ENCODE peak calls at places on chromosomes 3 and 15, in nine cellular contexts. One of them, this sample, is unnamed.

GRCh38 chr15:99976000-99976399 is 242.8 kb upstream of the LYSMD4 start:
- DNase-seq in ureter: no peak
- DNase-seq in fibroblast of lung: no peak
- DNase-seq in amniotic epithelial cell: no peak
- DNase-seq in cardiac muscle cell: no peak
- DNase-seq in activated CD8-positive, alpha-beta memory T cell treated with anti-CD3 and anti-CD28 coated beads, Interleukin-2, amount 50 U/mL, for 4 hours: no peak
- DNase-seq in AG08395: no peak
- DNase-seq in GM19239: no peak
- DNase-seq in NCI-H2081: no peak
- DNase-seq in this sample: no peak

GRCh38 chr3:18153571-18154173 is 271.5 kb downstream of the SATB1 start:
- DNase-seq in ureter: no peak
- DNase-seq in fibroblast of lung: peak
- DNase-seq in amniotic epithelial cell: peak
- DNase-seq in cardiac muscle cell: peak
- DNase-seq in activated CD8-positive, alpha-beta memory T cell treated with anti-CD3 and anti-CD28 coated beads, Interleukin-2, amount 50 U/mL, for 4 hours: no peak
- DNase-seq in AG08395: peak
- DNase-seq in GM19239: no peak
- DNase-seq in NCI-H2081: no peak
- DNase-seq in this sample: peak

GRCh38 chr3:100662113-100662823 is 47.0 kb upstream of the TFG start:
- DNase-seq in ureter: no peak
- DNase-seq in fibroblast of lung: peak
- DNase-seq in amniotic epithelial cell: peak
- DNase-seq in cardiac muscle cell: peak
- DNase-seq in activated CD8-positive, alpha-beta memory T cell treated with anti-CD3 and anti-CD28 coated beads, Interleukin-2, amount 50 U/mL, for 4 hours: no peak
- DNase-seq in AG08395: no peak
- DNase-seq in GM19239: no peak
- DNase-seq in NCI-H2081: no peak
- DNase-seq in this sample: peak

GRCh38 chr3:94210256-94210655 is 147.4 kb downstream of the NSUN3 start:
- DNase-seq in ureter: no peak
- DNase-seq in fibroblast of lung: no peak
- DNase-seq in amniotic epithelial cell: no peak
- DNase-seq in cardiac muscle cell: no peak
- DNase-seq in activated CD8-positive, alpha-beta memory T cell treated with anti-CD3 and anti-CD28 coated beads, Interleukin-2, amount 50 U/mL, for 4 hours: no peak
- DNase-seq in AG08395: no peak
- DNase-seq in GM19239: no peak
- DNase-seq in NCI-H2081: no peak
- DNase-seq in this sample: no peak

GRCh38 chr3:51311055-51311454 is 74.0 kb upstream of the MANF start:
- DNase-seq in ureter: no peak
- DNase-seq in fibroblast of lung: peak
- DNase-seq in amniotic epithelial cell: peak
- DNase-seq in cardiac muscle cell: peak
- DNase-seq in activated CD8-positive, alpha-beta memory T cell treated with anti-CD3 and anti-CD28 coated beads, Interleukin-2, amount 50 U/mL, for 4 hours: no peak
- DNase-seq in AG08395: peak
- DNase-seq in GM19239: no peak
- DNase-seq in NCI-H2081: no peak
- DNase-seq in this sample: peak

GRCh38 chr3:128491900-128492352 is 1.1 kb downstream of the GATA2 start:
- DNase-seq in ureter: no peak
- DNase-seq in fibroblast of lung: peak
- DNase-seq in amniotic epithelial cell: no peak
- DNase-seq in cardiac muscle cell: no peak
- DNase-seq in activated CD8-positive, alpha-beta memory T cell treated with anti-CD3 and anti-CD28 coated beads, Interleukin-2, amount 50 U/mL, for 4 hours: no peak
- DNase-seq in AG08395: no peak
- DNase-seq in GM19239: no peak
- DNase-seq in NCI-H2081: peak
- DNase-seq in this sample: peak

GRCh38 chr15:84715442-84716035 is 400 bp downstream of the SEC11A start:
- DNase-seq in ureter: peak
- DNase-seq in fibroblast of lung: peak
- DNase-seq in amniotic epithelial cell: peak
- DNase-seq in cardiac muscle cell: peak
- DNase-seq in activated CD8-positive, alpha-beta memory T cell treated with anti-CD3 and anti-CD28 coated beads, Interleukin-2, amount 50 U/mL, for 4 hours: peak
- DNase-seq in AG08395: no peak
- DNase-seq in GM19239: no peak
- DNase-seq in NCI-H2081: no peak
- DNase-seq in this sample: peak

GRCh38 chr3:47413751-47414150 is 32.9 kb downstream of the PTPN23 start:
- DNase-seq in ureter: no peak
- DNase-seq in fibroblast of lung: no peak
- DNase-seq in amniotic epithelial cell: no peak
- DNase-seq in cardiac muscle cell: no peak
- DNase-seq in activated CD8-positive, alpha-beta memory T cell treated with anti-CD3 and anti-CD28 coated beads, Interleukin-2, amount 50 U/mL, for 4 hours: no peak
- DNase-seq in AG08395: no peak
- DNase-seq in GM19239: no peak
- DNase-seq in NCI-H2081: no peak
- DNase-seq in this sample: no peak

GRCh38 chr3:128801779-128802369 is 75.9 kb downstream of the RAB7A start:
- DNase-seq in ureter: no peak
- DNase-seq in fibroblast of lung: no peak
- DNase-seq in amniotic epithelial cell: no peak
- DNase-seq in cardiac muscle cell: no peak
- DNase-seq in activated CD8-positive, alpha-beta memory T cell treated with anti-CD3 and anti-CD28 coated beads, Interleukin-2, amount 50 U/mL, for 4 hours: no peak
- DNase-seq in AG08395: no peak
- DNase-seq in GM19239: no peak
- DNase-seq in NCI-H2081: no peak
- DNase-seq in this sample: no peak

GRCh38 chr3:142501004-142501926 is 53.4 kb upstream of the XRN1 start:
- DNase-seq in ureter: no peak
- DNase-seq in fibroblast of lung: peak
- DNase-seq in amniotic epithelial cell: peak
- DNase-seq in cardiac muscle cell: peak
- DNase-seq in activated CD8-positive, alpha-beta memory T cell treated with anti-CD3 and anti-CD28 coated beads, Interleukin-2, amount 50 U/mL, for 4 hours: no peak
- DNase-seq in AG08395: peak
- DNase-seq in GM19239: no peak
- DNase-seq in NCI-H2081: no peak
- DNase-seq in this sample: peak

GRCh38 chr3:39126532-39127071 is 19.1 kb downstream of the TTC21A start:
- DNase-seq in ureter: no peak
- DNase-seq in fibroblast of lung: peak
- DNase-seq in amniotic epithelial cell: peak
- DNase-seq in cardiac muscle cell: peak
- DNase-seq in activated CD8-positive, alpha-beta memory T cell treated with anti-CD3 and anti-CD28 coated beads, Interleukin-2, amount 50 U/mL, for 4 hours: peak
- DNase-seq in AG08395: peak
- DNase-seq in GM19239: no peak
- DNase-seq in NCI-H2081: no peak
- DNase-seq in this sample: peak

GRCh38 chr15:31088672-31089360 is 12.7 kb downstream of the TRPM1 start:
- DNase-seq in ureter: no peak
- DNase-seq in fibroblast of lung: no peak
- DNase-seq in amniotic epithelial cell: no peak
- DNase-seq in cardiac muscle cell: no peak
- DNase-seq in activated CD8-positive, alpha-beta memory T cell treated with anti-CD3 and anti-CD28 coated beads, Interleukin-2, amount 50 U/mL, for 4 hours: no peak
- DNase-seq in AG08395: no peak
- DNase-seq in GM19239: no peak
- DNase-seq in NCI-H2081: no peak
- DNase-seq in this sample: no peak

GRCh38 chr3:159123877-159124276 is 322.0 kb downstream of the MFSD1 start:
- DNase-seq in ureter: no peak
- DNase-seq in fibroblast of lung: no peak
- DNase-seq in amniotic epithelial cell: no peak
- DNase-seq in cardiac muscle cell: no peak
- DNase-seq in activated CD8-positive, alpha-beta memory T cell treated with anti-CD3 and anti-CD28 coated beads, Interleukin-2, amount 50 U/mL, for 4 hours: no peak
- DNase-seq in AG08395: no peak
- DNase-seq in GM19239: no peak
- DNase-seq in NCI-H2081: no peak
- DNase-seq in this sample: no peak

GRCh38 chr3:97871788-97872187 is 50.0 kb downstream of the CRYBG3 start:
- DNase-seq in ureter: no peak
- DNase-seq in fibroblast of lung: peak
- DNase-seq in amniotic epithelial cell: peak
- DNase-seq in cardiac muscle cell: peak
- DNase-seq in activated CD8-positive, alpha-beta memory T cell treated with anti-CD3 and anti-CD28 coated beads, Interleukin-2, amount 50 U/mL, for 4 hours: no peak
- DNase-seq in AG08395: no peak
- DNase-seq in GM19239: no peak
- DNase-seq in NCI-H2081: no peak
- DNase-seq in this sample: peak

GRCh38 chr15:33064878-33065277 is 129.6 kb downstream of the FMN1 start:
- DNase-seq in ureter: no peak
- DNase-seq in fibroblast of lung: peak
- DNase-seq in amniotic epithelial cell: peak
- DNase-seq in cardiac muscle cell: peak
- DNase-seq in activated CD8-positive, alpha-beta memory T cell treated with anti-CD3 and anti-CD28 coated beads, Interleukin-2, amount 50 U/mL, for 4 hours: no peak
- DNase-seq in AG08395: peak
- DNase-seq in GM19239: no peak
- DNase-seq in NCI-H2081: no peak
- DNase-seq in this sample: peak

GRCh38 chr3:37456270-37456708 is 281.9 kb upstream of the LRRFIP2 start:
- DNase-seq in ureter: peak
- DNase-seq in fibroblast of lung: peak
- DNase-seq in amniotic epithelial cell: no peak
- DNase-seq in cardiac muscle cell: peak
- DNase-seq in activated CD8-positive, alpha-beta memory T cell treated with anti-CD3 and anti-CD28 coated beads, Interleukin-2, amount 50 U/mL, for 4 hours: no peak
- DNase-seq in AG08395: peak
- DNase-seq in GM19239: no peak
- DNase-seq in NCI-H2081: no peak
- DNase-seq in this sample: no peak

GRCh38 chr15:40498891-40499290 is 28.1 kb downstream of the CHST14 start:
- DNase-seq in ureter: no peak
- DNase-seq in fibroblast of lung: no peak
- DNase-seq in amniotic epithelial cell: no peak
- DNase-seq in cardiac muscle cell: no peak
- DNase-seq in activated CD8-positive, alpha-beta memory T cell treated with anti-CD3 and anti-CD28 coated beads, Interleukin-2, amount 50 U/mL, for 4 hours: no peak
- DNase-seq in AG08395: no peak
- DNase-seq in GM19239: no peak
- DNase-seq in NCI-H2081: no peak
- DNase-seq in this sample: no peak

GRCh38 chr15:75531041-75531450 is 48.1 kb downstream of the PTPN9 start:
- DNase-seq in ureter: peak
- DNase-seq in fibroblast of lung: peak
- DNase-seq in amniotic epithelial cell: no peak
- DNase-seq in cardiac muscle cell: peak
- DNase-seq in activated CD8-positive, alpha-beta memory T cell treated with anti-CD3 and anti-CD28 coated beads, Interleukin-2, amount 50 U/mL, for 4 hours: no peak
- DNase-seq in AG08395: peak
- DNase-seq in GM19239: no peak
- DNase-seq in NCI-H2081: no peak
- DNase-seq in this sample: peak

GRCh38 chr3:180383332-180384020 is 218.5 kb upstream of the TTC14 start:
- DNase-seq in ureter: no peak
- DNase-seq in fibroblast of lung: no peak
- DNase-seq in amniotic epithelial cell: no peak
- DNase-seq in cardiac muscle cell: no peak
- DNase-seq in activated CD8-positive, alpha-beta memory T cell treated with anti-CD3 and anti-CD28 coated beads, Interleukin-2, amount 50 U/mL, for 4 hours: no peak
- DNase-seq in AG08395: no peak
- DNase-seq in GM19239: no peak
- DNase-seq in NCI-H2081: no peak
- DNase-seq in this sample: no peak

GRCh38 chr3:122382888-122383666 is at the start of gene MIX23:
- DNase-seq in ureter: peak
- DNase-seq in fibroblast of lung: peak
- DNase-seq in amniotic epithelial cell: peak
- DNase-seq in cardiac muscle cell: peak
- DNase-seq in activated CD8-positive, alpha-beta memory T cell treated with anti-CD3 and anti-CD28 coated beads, Interleukin-2, amount 50 U/mL, for 4 hours: peak
- DNase-seq in AG08395: peak
- DNase-seq in GM19239: peak
- DNase-seq in NCI-H2081: peak
- DNase-seq in this sample: peak

GRCh38 chr3:190826018-190826417 is 36.5 kb downstream of the GMNC start:
- DNase-seq in ureter: no peak
- DNase-seq in fibroblast of lung: peak
- DNase-seq in amniotic epithelial cell: peak
- DNase-seq in cardiac muscle cell: no peak
- DNase-seq in activated CD8-positive, alpha-beta memory T cell treated with anti-CD3 and anti-CD28 coated beads, Interleukin-2, amount 50 U/mL, for 4 hours: no peak
- DNase-seq in AG08395: no peak
- DNase-seq in GM19239: no peak
- DNase-seq in NCI-H2081: no peak
- DNase-seq in this sample: peak

GRCh38 chr3:146800484-146800883 is 195.3 kb upstream of the PLSCR5 start:
- DNase-seq in ureter: no peak
- DNase-seq in fibroblast of lung: no peak
- DNase-seq in amniotic epithelial cell: no peak
- DNase-seq in cardiac muscle cell: no peak
- DNase-seq in activated CD8-positive, alpha-beta memory T cell treated with anti-CD3 and anti-CD28 coated beads, Interleukin-2, amount 50 U/mL, for 4 hours: no peak
- DNase-seq in AG08395: no peak
- DNase-seq in GM19239: no peak
- DNase-seq in NCI-H2081: no peak
- DNase-seq in this sample: peak

GRCh38 chr3:12769761-12770160 is 10.7 kb upstream of the TMEM40 start:
- DNase-seq in ureter: no peak
- DNase-seq in fibroblast of lung: no peak
- DNase-seq in amniotic epithelial cell: no peak
- DNase-seq in cardiac muscle cell: no peak
- DNase-seq in activated CD8-positive, alpha-beta memory T cell treated with anti-CD3 and anti-CD28 coated beads, Interleukin-2, amount 50 U/mL, for 4 hours: no peak
- DNase-seq in AG08395: no peak
- DNase-seq in GM19239: no peak
- DNase-seq in NCI-H2081: no peak
- DNase-seq in this sample: no peak

GRCh38 chr15:34837246-34838016 is 42.1 kb upstream of the ACTC1 start:
- DNase-seq in ureter: no peak
- DNase-seq in fibroblast of lung: peak
- DNase-seq in amniotic epithelial cell: peak
- DNase-seq in cardiac muscle cell: peak
- DNase-seq in activated CD8-positive, alpha-beta memory T cell treated with anti-CD3 and anti-CD28 coated beads, Interleukin-2, amount 50 U/mL, for 4 hours: no peak
- DNase-seq in AG08395: peak
- DNase-seq in GM19239: no peak
- DNase-seq in NCI-H2081: no peak
- DNase-seq in this sample: peak

GRCh38 chr3:171526869-171527268 is 66.7 kb upstream of the TNIK start:
- DNase-seq in ureter: no peak
- DNase-seq in fibroblast of lung: peak
- DNase-seq in amniotic epithelial cell: peak
- DNase-seq in cardiac muscle cell: peak
- DNase-seq in activated CD8-positive, alpha-beta memory T cell treated with anti-CD3 and anti-CD28 coated beads, Interleukin-2, amount 50 U/mL, for 4 hours: no peak
- DNase-seq in AG08395: peak
- DNase-seq in GM19239: no peak
- DNase-seq in NCI-H2081: no peak
- DNase-seq in this sample: peak

GRCh38 chr15:78101423-78102105 is 9.2 kb downstream of the SH2D7 start:
- DNase-seq in ureter: no peak
- DNase-seq in fibroblast of lung: no peak
- DNase-seq in amniotic epithelial cell: no peak
- DNase-seq in cardiac muscle cell: no peak
- DNase-seq in activated CD8-positive, alpha-beta memory T cell treated with anti-CD3 and anti-CD28 coated beads, Interleukin-2, amount 50 U/mL, for 4 hours: no peak
- DNase-seq in AG08395: no peak
- DNase-seq in GM19239: no peak
- DNase-seq in NCI-H2081: no peak
- DNase-seq in this sample: no peak

GRCh38 chr15:70219256-70219919 is 121.7 kb upstream of the TLE3 start:
- DNase-seq in ureter: no peak
- DNase-seq in fibroblast of lung: no peak
- DNase-seq in amniotic epithelial cell: no peak
- DNase-seq in cardiac muscle cell: no peak
- DNase-seq in activated CD8-positive, alpha-beta memory T cell treated with anti-CD3 and anti-CD28 coated beads, Interleukin-2, amount 50 U/mL, for 4 hours: no peak
- DNase-seq in AG08395: no peak
- DNase-seq in GM19239: no peak
- DNase-seq in NCI-H2081: no peak
- DNase-seq in this sample: no peak

This sample was measured in choroid plexus epithelial cell.